ENCODE peak calls at places on chromosomes 13 and 19, in nine cellular contexts. One of them, this sample, is unnamed.

GRCh38 chr13:103431880-103432279 is 365.7 kb upstream of the SLC10A2 start:
- DNase-seq in caudate nucleus: no peak
- DNase-seq in NCI-H2081 treated with DMSO at 0.1 percent for 48 hours: no peak
- DNase-seq in RPMI8226: no peak
- DNase-seq in SJSA1: no peak
- DNase-seq in activated naive CD8-positive, alpha-beta T cell treated with anti-CD3 and anti-CD28 coated beads, Interleukin-2, amount 10 ng/mL, durations not matched to agents 7 days and 5 days: no peak
- DNase-seq in activated T-cell treated with anti-CD3 and anti-CD28 coated beads for 48 hours: no peak
- DNase-seq in upper lobe of right lung: no peak
- DNase-seq in stimulated activated CD8-positive, alpha-beta memory T cell treated with anti-CD3 and anti-CD28 coated beads, Interleukin-12 subunit alpha, Interleukin-12 subunit beta, amount 100 ng/mL, for 1 hour: no peak
- DNase-seq in this sample: no peak

GRCh38 chr19:54147676-54148075 is 10.1 kb downstream of the CNOT3 start:
- DNase-seq in caudate nucleus: no peak
- DNase-seq in NCI-H2081 treated with DMSO at 0.1 percent for 48 hours: no peak
- DNase-seq in RPMI8226: no peak
- DNase-seq in SJSA1: no peak
- DNase-seq in activated naive CD8-positive, alpha-beta T cell treated with anti-CD3 and anti-CD28 coated beads, Interleukin-2, amount 10 ng/mL, durations not matched to agents 7 days and 5 days: no peak
- DNase-seq in activated T-cell treated with anti-CD3 and anti-CD28 coated beads for 48 hours: no peak
- DNase-seq in upper lobe of right lung: no peak
- DNase-seq in stimulated activated CD8-positive, alpha-beta memory T cell treated with anti-CD3 and anti-CD28 coated beads, Interleukin-12 subunit alpha, Interleukin-12 subunit beta, amount 100 ng/mL, for 1 hour: no peak
- DNase-seq in this sample: no peak

GRCh38 chr13:106507560-106508274 is 27.7 kb downstream of the EFNB2 start:
- DNase-seq in caudate nucleus: no peak
- DNase-seq in NCI-H2081 treated with DMSO at 0.1 percent for 48 hours: no peak
- DNase-seq in RPMI8226: no peak
- DNase-seq in SJSA1: peak
- DNase-seq in activated naive CD8-positive, alpha-beta T cell treated with anti-CD3 and anti-CD28 coated beads, Interleukin-2, amount 10 ng/mL, durations not matched to agents 7 days and 5 days: no peak
- DNase-seq in activated T-cell treated with anti-CD3 and anti-CD28 coated beads for 48 hours: peak
- DNase-seq in upper lobe of right lung: no peak
- DNase-seq in stimulated activated CD8-positive, alpha-beta memory T cell treated with anti-CD3 and anti-CD28 coated beads, Interleukin-12 subunit alpha, Interleukin-12 subunit beta, amount 100 ng/mL, for 1 hour: no peak
- DNase-seq in this sample: no peak

GRCh38 chr19:45477713-45478453 is 10.1 kb downstream of the FOSB start:
- DNase-seq in caudate nucleus: no peak
- DNase-seq in NCI-H2081 treated with DMSO at 0.1 percent for 48 hours: no peak
- DNase-seq in RPMI8226: no peak
- DNase-seq in SJSA1: no peak
- DNase-seq in activated naive CD8-positive, alpha-beta T cell treated with anti-CD3 and anti-CD28 coated beads, Interleukin-2, amount 10 ng/mL, durations not matched to agents 7 days and 5 days: no peak
- DNase-seq in activated T-cell treated with anti-CD3 and anti-CD28 coated beads for 48 hours: no peak
- DNase-seq in upper lobe of right lung: no peak
- DNase-seq in stimulated activated CD8-positive, alpha-beta memory T cell treated with anti-CD3 and anti-CD28 coated beads, Interleukin-12 subunit alpha, Interleukin-12 subunit beta, amount 100 ng/mL, for 1 hour: no peak
- DNase-seq in this sample: no peak

GRCh38 chr13:113405481-113406300 is 41.8 kb upstream of the GRTP1 start:
- DNase-seq in caudate nucleus: no peak
- DNase-seq in NCI-H2081 treated with DMSO at 0.1 percent for 48 hours: no peak
- DNase-seq in RPMI8226: peak
- DNase-seq in SJSA1: no peak
- DNase-seq in activated naive CD8-positive, alpha-beta T cell treated with anti-CD3 and anti-CD28 coated beads, Interleukin-2, amount 10 ng/mL, durations not matched to agents 7 days and 5 days: no peak
- DNase-seq in activated T-cell treated with anti-CD3 and anti-CD28 coated beads for 48 hours: no peak
- DNase-seq in upper lobe of right lung: peak
- DNase-seq in stimulated activated CD8-positive, alpha-beta memory T cell treated with anti-CD3 and anti-CD28 coated beads, Interleukin-12 subunit alpha, Interleukin-12 subunit beta, amount 100 ng/mL, for 1 hour: no peak
- DNase-seq in this sample: peak

GRCh38 chr19:7236153-7236552 is 58.1 kb downstream of the INSR start:
- DNase-seq in caudate nucleus: no peak
- DNase-seq in NCI-H2081 treated with DMSO at 0.1 percent for 48 hours: no peak
- DNase-seq in RPMI8226: no peak
- DNase-seq in SJSA1: no peak
- DNase-seq in activated naive CD8-positive, alpha-beta T cell treated with anti-CD3 and anti-CD28 coated beads, Interleukin-2, amount 10 ng/mL, durations not matched to agents 7 days and 5 days: no peak
- DNase-seq in activated T-cell treated with anti-CD3 and anti-CD28 coated beads for 48 hours: no peak
- DNase-seq in upper lobe of right lung: no peak
- DNase-seq in stimulated activated CD8-positive, alpha-beta memory T cell treated with anti-CD3 and anti-CD28 coated beads, Interleukin-12 subunit alpha, Interleukin-12 subunit beta, amount 100 ng/mL, for 1 hour: no peak
- DNase-seq in this sample: no peak

GRCh38 chr13:43333176-43333575 is 309.8 kb downstream of the DNAJC15 start:
- DNase-seq in caudate nucleus: no peak
- DNase-seq in NCI-H2081 treated with DMSO at 0.1 percent for 48 hours: peak
- DNase-seq in RPMI8226: no peak
- DNase-seq in SJSA1: no peak
- DNase-seq in activated naive CD8-positive, alpha-beta T cell treated with anti-CD3 and anti-CD28 coated beads, Interleukin-2, amount 10 ng/mL, durations not matched to agents 7 days and 5 days: no peak
- DNase-seq in activated T-cell treated with anti-CD3 and anti-CD28 coated beads for 48 hours: no peak
- DNase-seq in upper lobe of right lung: no peak
- DNase-seq in stimulated activated CD8-positive, alpha-beta memory T cell treated with anti-CD3 and anti-CD28 coated beads, Interleukin-12 subunit alpha, Interleukin-12 subunit beta, amount 100 ng/mL, for 1 hour: no peak
- DNase-seq in this sample: no peak

GRCh38 chr19:55681131-55682087 is 6.4 kb downstream of the EPN1 start:
- DNase-seq in caudate nucleus: no peak
- DNase-seq in NCI-H2081 treated with DMSO at 0.1 percent for 48 hours: no peak
- DNase-seq in RPMI8226: no peak
- DNase-seq in SJSA1: no peak
- DNase-seq in activated naive CD8-positive, alpha-beta T cell treated with anti-CD3 and anti-CD28 coated beads, Interleukin-2, amount 10 ng/mL, durations not matched to agents 7 days and 5 days: no peak
- DNase-seq in activated T-cell treated with anti-CD3 and anti-CD28 coated beads for 48 hours: no peak
- DNase-seq in upper lobe of right lung: no peak
- DNase-seq in stimulated activated CD8-positive, alpha-beta memory T cell treated with anti-CD3 and anti-CD28 coated beads, Interleukin-12 subunit alpha, Interleukin-12 subunit beta, amount 100 ng/mL, for 1 hour: no peak
- DNase-seq in this sample: no peak

GRCh38 chr19:38057954-38058690 is 151.1 kb downstream of the SIPA1L3 start:
- DNase-seq in caudate nucleus: no peak
- DNase-seq in NCI-H2081 treated with DMSO at 0.1 percent for 48 hours: peak
- DNase-seq in RPMI8226: peak
- DNase-seq in SJSA1: no peak
- DNase-seq in activated naive CD8-positive, alpha-beta T cell treated with anti-CD3 and anti-CD28 coated beads, Interleukin-2, amount 10 ng/mL, durations not matched to agents 7 days and 5 days: no peak
- DNase-seq in activated T-cell treated with anti-CD3 and anti-CD28 coated beads for 48 hours: no peak
- DNase-seq in upper lobe of right lung: peak
- DNase-seq in stimulated activated CD8-positive, alpha-beta memory T cell treated with anti-CD3 and anti-CD28 coated beads, Interleukin-12 subunit alpha, Interleukin-12 subunit beta, amount 100 ng/mL, for 1 hour: no peak
- DNase-seq in this sample: no peak

GRCh38 chr13:99140831-99141230 is 59.8 kb upstream of the UBAC2 start:
- DNase-seq in caudate nucleus: no peak
- DNase-seq in NCI-H2081 treated with DMSO at 0.1 percent for 48 hours: no peak
- DNase-seq in RPMI8226: no peak
- DNase-seq in SJSA1: no peak
- DNase-seq in activated naive CD8-positive, alpha-beta T cell treated with anti-CD3 and anti-CD28 coated beads, Interleukin-2, amount 10 ng/mL, durations not matched to agents 7 days and 5 days: no peak
- DNase-seq in activated T-cell treated with anti-CD3 and anti-CD28 coated beads for 48 hours: no peak
- DNase-seq in upper lobe of right lung: no peak
- DNase-seq in stimulated activated CD8-positive, alpha-beta memory T cell treated with anti-CD3 and anti-CD28 coated beads, Interleukin-12 subunit alpha, Interleukin-12 subunit beta, amount 100 ng/mL, for 1 hour: no peak
- DNase-seq in this sample: no peak

GRCh38 chr13:85985791-85986190 is 186.6 kb upstream of the SLITRK6 start:
- DNase-seq in caudate nucleus: no peak
- DNase-seq in NCI-H2081 treated with DMSO at 0.1 percent for 48 hours: no peak
- DNase-seq in RPMI8226: no peak
- DNase-seq in SJSA1: no peak
- DNase-seq in activated naive CD8-positive, alpha-beta T cell treated with anti-CD3 and anti-CD28 coated beads, Interleukin-2, amount 10 ng/mL, durations not matched to agents 7 days and 5 days: no peak
- DNase-seq in activated T-cell treated with anti-CD3 and anti-CD28 coated beads for 48 hours: no peak
- DNase-seq in upper lobe of right lung: no peak
- DNase-seq in stimulated activated CD8-positive, alpha-beta memory T cell treated with anti-CD3 and anti-CD28 coated beads, Interleukin-12 subunit alpha, Interleukin-12 subunit beta, amount 100 ng/mL, for 1 hour: no peak
- DNase-seq in this sample: no peak

GRCh38 chr13:112775791-112776279 is 86.0 kb downstream of the ATP11A start:
- DNase-seq in caudate nucleus: no peak
- DNase-seq in NCI-H2081 treated with DMSO at 0.1 percent for 48 hours: no peak
- DNase-seq in RPMI8226: no peak
- DNase-seq in SJSA1: no peak
- DNase-seq in activated naive CD8-positive, alpha-beta T cell treated with anti-CD3 and anti-CD28 coated beads, Interleukin-2, amount 10 ng/mL, durations not matched to agents 7 days and 5 days: no peak
- DNase-seq in activated T-cell treated with anti-CD3 and anti-CD28 coated beads for 48 hours: no peak
- DNase-seq in upper lobe of right lung: no peak
- DNase-seq in stimulated activated CD8-positive, alpha-beta memory T cell treated with anti-CD3 and anti-CD28 coated beads, Interleukin-12 subunit alpha, Interleukin-12 subunit beta, amount 100 ng/mL, for 1 hour: no peak
- DNase-seq in this sample: no peak

GRCh38 chr13:51728972-51729371 is 75.0 kb downstream of the DHRS12 start:
- DNase-seq in caudate nucleus: no peak
- DNase-seq in NCI-H2081 treated with DMSO at 0.1 percent for 48 hours: no peak
- DNase-seq in RPMI8226: no peak
- DNase-seq in SJSA1: no peak
- DNase-seq in activated naive CD8-positive, alpha-beta T cell treated with anti-CD3 and anti-CD28 coated beads, Interleukin-2, amount 10 ng/mL, durations not matched to agents 7 days and 5 days: no peak
- DNase-seq in activated T-cell treated with anti-CD3 and anti-CD28 coated beads for 48 hours: no peak
- DNase-seq in upper lobe of right lung: no peak
- DNase-seq in stimulated activated CD8-positive, alpha-beta memory T cell treated with anti-CD3 and anti-CD28 coated beads, Interleukin-12 subunit alpha, Interleukin-12 subunit beta, amount 100 ng/mL, for 1 hour: no peak
- DNase-seq in this sample: no peak

GRCh38 chr19:18416778-18417249 is 2.4 kb upstream of the SSBP4 start:
- DNase-seq in caudate nucleus: peak
- DNase-seq in NCI-H2081 treated with DMSO at 0.1 percent for 48 hours: peak
- DNase-seq in RPMI8226: peak
- DNase-seq in SJSA1: peak
- DNase-seq in activated naive CD8-positive, alpha-beta T cell treated with anti-CD3 and anti-CD28 coated beads, Interleukin-2, amount 10 ng/mL, durations not matched to agents 7 days and 5 days: no peak
- DNase-seq in activated T-cell treated with anti-CD3 and anti-CD28 coated beads for 48 hours: peak
- DNase-seq in upper lobe of right lung: peak
- DNase-seq in stimulated activated CD8-positive, alpha-beta memory T cell treated with anti-CD3 and anti-CD28 coated beads, Interleukin-12 subunit alpha, Interleukin-12 subunit beta, amount 100 ng/mL, for 1 hour: peak
- DNase-seq in this sample: no peak

GRCh38 chr19:38267780-38268430 is 3.5 kb downstream of the SPINT2 start:
- DNase-seq in caudate nucleus: no peak
- DNase-seq in NCI-H2081 treated with DMSO at 0.1 percent for 48 hours: no peak
- DNase-seq in RPMI8226: no peak
- DNase-seq in SJSA1: no peak
- DNase-seq in activated naive CD8-positive, alpha-beta T cell treated with anti-CD3 and anti-CD28 coated beads, Interleukin-2, amount 10 ng/mL, durations not matched to agents 7 days and 5 days: no peak
- DNase-seq in activated T-cell treated with anti-CD3 and anti-CD28 coated beads for 48 hours: no peak
- DNase-seq in upper lobe of right lung: peak
- DNase-seq in stimulated activated CD8-positive, alpha-beta memory T cell treated with anti-CD3 and anti-CD28 coated beads, Interleukin-12 subunit alpha, Interleukin-12 subunit beta, amount 100 ng/mL, for 1 hour: no peak
- DNase-seq in this sample: no peak

GRCh38 chr13:29901714-29902631 is 51.6 kb upstream of the UBL3 start:
- DNase-seq in caudate nucleus: no peak
- DNase-seq in NCI-H2081 treated with DMSO at 0.1 percent for 48 hours: no peak
- DNase-seq in RPMI8226: peak
- DNase-seq in SJSA1: peak
- DNase-seq in activated naive CD8-positive, alpha-beta T cell treated with anti-CD3 and anti-CD28 coated beads, Interleukin-2, amount 10 ng/mL, durations not matched to agents 7 days and 5 days: no peak
- DNase-seq in activated T-cell treated with anti-CD3 and anti-CD28 coated beads for 48 hours: no peak
- DNase-seq in upper lobe of right lung: no peak
- DNase-seq in stimulated activated CD8-positive, alpha-beta memory T cell treated with anti-CD3 and anti-CD28 coated beads, Interleukin-12 subunit alpha, Interleukin-12 subunit beta, amount 100 ng/mL, for 1 hour: no peak
- DNase-seq in this sample: no peak

GRCh38 chr13:99813346-99814095 is 158.0 kb downstream of the ZIC5 start:
- DNase-seq in caudate nucleus: no peak
- DNase-seq in NCI-H2081 treated with DMSO at 0.1 percent for 48 hours: no peak
- DNase-seq in RPMI8226: no peak
- DNase-seq in SJSA1: no peak
- DNase-seq in activated naive CD8-positive, alpha-beta T cell treated with anti-CD3 and anti-CD28 coated beads, Interleukin-2, amount 10 ng/mL, durations not matched to agents 7 days and 5 days: no peak
- DNase-seq in activated T-cell treated with anti-CD3 and anti-CD28 coated beads for 48 hours: no peak
- DNase-seq in upper lobe of right lung: no peak
- DNase-seq in stimulated activated CD8-positive, alpha-beta memory T cell treated with anti-CD3 and anti-CD28 coated beads, Interleukin-12 subunit alpha, Interleukin-12 subunit beta, amount 100 ng/mL, for 1 hour: no peak
- DNase-seq in this sample: no peak

GRCh38 chr19:21410166-21410565 is 13.2 kb downstream of the ZNF493 start:
- DNase-seq in caudate nucleus: no peak
- DNase-seq in NCI-H2081 treated with DMSO at 0.1 percent for 48 hours: no peak
- DNase-seq in RPMI8226: no peak
- DNase-seq in SJSA1: no peak
- DNase-seq in activated naive CD8-positive, alpha-beta T cell treated with anti-CD3 and anti-CD28 coated beads, Interleukin-2, amount 10 ng/mL, durations not matched to agents 7 days and 5 days: no peak
- DNase-seq in activated T-cell treated with anti-CD3 and anti-CD28 coated beads for 48 hours: no peak
- DNase-seq in upper lobe of right lung: no peak
- DNase-seq in stimulated activated CD8-positive, alpha-beta memory T cell treated with anti-CD3 and anti-CD28 coated beads, Interleukin-12 subunit alpha, Interleukin-12 subunit beta, amount 100 ng/mL, for 1 hour: no peak
- DNase-seq in this sample: no peak

GRCh38 chr19:14401468-14401867 is 17.7 kb downstream of the DDX39A start:
- DNase-seq in caudate nucleus: no peak
- DNase-seq in NCI-H2081 treated with DMSO at 0.1 percent for 48 hours: no peak
- DNase-seq in RPMI8226: no peak
- DNase-seq in SJSA1: no peak
- DNase-seq in activated naive CD8-positive, alpha-beta T cell treated with anti-CD3 and anti-CD28 coated beads, Interleukin-2, amount 10 ng/mL, durations not matched to agents 7 days and 5 days: no peak
- DNase-seq in activated T-cell treated with anti-CD3 and anti-CD28 coated beads for 48 hours: no peak
- DNase-seq in upper lobe of right lung: no peak
- DNase-seq in stimulated activated CD8-positive, alpha-beta memory T cell treated with anti-CD3 and anti-CD28 coated beads, Interleukin-12 subunit alpha, Interleukin-12 subunit beta, amount 100 ng/mL, for 1 hour: no peak
- DNase-seq in this sample: no peak

GRCh38 chr13:77040835-77041234 is 13.9 kb upstream of the FBXL3 start:
- DNase-seq in caudate nucleus: no peak
- DNase-seq in NCI-H2081 treated with DMSO at 0.1 percent for 48 hours: no peak
- DNase-seq in RPMI8226: no peak
- DNase-seq in SJSA1: no peak
- DNase-seq in activated naive CD8-positive, alpha-beta T cell treated with anti-CD3 and anti-CD28 coated beads, Interleukin-2, amount 10 ng/mL, durations not matched to agents 7 days and 5 days: no peak
- DNase-seq in activated T-cell treated with anti-CD3 and anti-CD28 coated beads for 48 hours: no peak
- DNase-seq in upper lobe of right lung: no peak
- DNase-seq in stimulated activated CD8-positive, alpha-beta memory T cell treated with anti-CD3 and anti-CD28 coated beads, Interleukin-12 subunit alpha, Interleukin-12 subunit beta, amount 100 ng/mL, for 1 hour: no peak
- DNase-seq in this sample: no peak

GRCh38 chr19:47026889-47027288 is 7.3 kb downstream of the NPAS1 start:
- DNase-seq in caudate nucleus: no peak
- DNase-seq in NCI-H2081 treated with DMSO at 0.1 percent for 48 hours: no peak
- DNase-seq in RPMI8226: no peak
- DNase-seq in SJSA1: no peak
- DNase-seq in activated naive CD8-positive, alpha-beta T cell treated with anti-CD3 and anti-CD28 coated beads, Interleukin-2, amount 10 ng/mL, durations not matched to agents 7 days and 5 days: no peak
- DNase-seq in activated T-cell treated with anti-CD3 and anti-CD28 coated beads for 48 hours: no peak
- DNase-seq in upper lobe of right lung: no peak
- DNase-seq in stimulated activated CD8-positive, alpha-beta memory T cell treated with anti-CD3 and anti-CD28 coated beads, Interleukin-12 subunit alpha, Interleukin-12 subunit beta, amount 100 ng/mL, for 1 hour: no peak
- DNase-seq in this sample: no peak

GRCh38 chr13:39527961-39528720 is 74.9 kb downstream of the LHFPL6 start:
- DNase-seq in caudate nucleus: no peak
- DNase-seq in NCI-H2081 treated with DMSO at 0.1 percent for 48 hours: no peak
- DNase-seq in RPMI8226: no peak
- DNase-seq in SJSA1: peak
- DNase-seq in activated naive CD8-positive, alpha-beta T cell treated with anti-CD3 and anti-CD28 coated beads, Interleukin-2, amount 10 ng/mL, durations not matched to agents 7 days and 5 days: no peak
- DNase-seq in activated T-cell treated with anti-CD3 and anti-CD28 coated beads for 48 hours: no peak
- DNase-seq in upper lobe of right lung: no peak
- DNase-seq in stimulated activated CD8-positive, alpha-beta memory T cell treated with anti-CD3 and anti-CD28 coated beads, Interleukin-12 subunit alpha, Interleukin-12 subunit beta, amount 100 ng/mL, for 1 hour: no peak
- DNase-seq in this sample: no peak